ENCODE peak calls at places on chromosomes 11 and 22, in nine cellular contexts. One of them, this sample, is unnamed.
A peak's percentile ranks its signal among the peaks of the same experiment; 100 is the strongest.

GRCh38 chr11:96095884-96096301 is 172.0 kb upstream of the MTMR2 start:
- DNase-seq in cardiac fibroblast: no peak
- DNase-seq in pancreas: no peak
- DNase-seq in lower leg skin: no peak
- DNase-seq in fibroblast of mammary gland: no peak
- DNase-seq in body of pancreas: no peak
- DNase-seq in fibroblast of lung: no peak
- DNase-seq in lower lobe of right lung: no peak
- DNase-seq in heart right ventricle: no peak
- DNase-seq in this sample: no peak

GRCh38 chr22:20741634-20742581 is 32.0 kb upstream of the SERPIND1 start:
- DNase-seq in cardiac fibroblast: peak; percentile 21
- DNase-seq in pancreas: no peak
- DNase-seq in lower leg skin: no peak
- DNase-seq in fibroblast of mammary gland: peak; percentile 27
- DNase-seq in body of pancreas: peak; percentile 60
- DNase-seq in fibroblast of lung: peak; percentile 34
- DNase-seq in lower lobe of right lung: no peak
- DNase-seq in heart right ventricle: no peak
- DNase-seq in this sample: no peak

GRCh38 chr11:75800728-75801361 is 14.2 kb upstream of the UVRAG start:
- DNase-seq in cardiac fibroblast: no peak
- DNase-seq in pancreas: no peak
- DNase-seq in lower leg skin: no peak
- DNase-seq in fibroblast of mammary gland: no peak
- DNase-seq in body of pancreas: no peak
- DNase-seq in fibroblast of lung: no peak
- DNase-seq in lower lobe of right lung: no peak
- DNase-seq in heart right ventricle: no peak
- DNase-seq in this sample: no peak

GRCh38 chr22:25775501-25775900 is 33.5 kb downstream of the MYO18B start:
- DNase-seq in cardiac fibroblast: peak; percentile 36
- DNase-seq in pancreas: no peak
- DNase-seq in lower leg skin: no peak
- DNase-seq in fibroblast of mammary gland: peak; percentile 72
- DNase-seq in body of pancreas: no peak
- DNase-seq in fibroblast of lung: peak; percentile 27
- DNase-seq in lower lobe of right lung: no peak
- DNase-seq in heart right ventricle: no peak
- DNase-seq in this sample: no peak

GRCh38 chr11:89498845-89499448 is 7.8 kb upstream of the NOX4 start:
- DNase-seq in cardiac fibroblast: no peak
- DNase-seq in pancreas: no peak
- DNase-seq in lower leg skin: no peak
- DNase-seq in fibroblast of mammary gland: no peak
- DNase-seq in body of pancreas: peak; percentile 16
- DNase-seq in fibroblast of lung: no peak
- DNase-seq in lower lobe of right lung: no peak
- DNase-seq in heart right ventricle: no peak
- DNase-seq in this sample: no peak

GRCh38 chr11:1546077-1546535 is 26.0 kb downstream of the DUSP8 start:
- DNase-seq in cardiac fibroblast: no peak
- DNase-seq in pancreas: no peak
- DNase-seq in lower leg skin: no peak
- DNase-seq in fibroblast of mammary gland: no peak
- DNase-seq in body of pancreas: no peak
- DNase-seq in fibroblast of lung: no peak
- DNase-seq in lower lobe of right lung: no peak
- DNase-seq in heart right ventricle: no peak
- DNase-seq in this sample: no peak

GRCh38 chr11:102138223-102138622 is 28.0 kb downstream of the YAP1 start:
- DNase-seq in cardiac fibroblast: no peak
- DNase-seq in pancreas: no peak
- DNase-seq in lower leg skin: no peak
- DNase-seq in fibroblast of mammary gland: peak; percentile 45
- DNase-seq in body of pancreas: no peak
- DNase-seq in fibroblast of lung: no peak
- DNase-seq in lower lobe of right lung: no peak
- DNase-seq in heart right ventricle: no peak
- DNase-seq in this sample: no peak

GRCh38 chr22:32830473-32830872 is 29.0 kb downstream of the TIMP3 start:
- DNase-seq in cardiac fibroblast: no peak
- DNase-seq in pancreas: no peak
- DNase-seq in lower leg skin: no peak
- DNase-seq in fibroblast of mammary gland: no peak
- DNase-seq in body of pancreas: no peak
- DNase-seq in fibroblast of lung: no peak
- DNase-seq in lower lobe of right lung: no peak
- DNase-seq in heart right ventricle: peak; percentile 78
- DNase-seq in this sample: no peak

GRCh38 chr11:80320765-80321164 is 879.9 kb upstream of the TENM4 start:
- DNase-seq in cardiac fibroblast: no peak
- DNase-seq in pancreas: no peak
- DNase-seq in lower leg skin: no peak
- DNase-seq in fibroblast of mammary gland: no peak
- DNase-seq in body of pancreas: no peak
- DNase-seq in fibroblast of lung: peak; percentile 15
- DNase-seq in lower lobe of right lung: no peak
- DNase-seq in heart right ventricle: no peak
- DNase-seq in this sample: no peak

GRCh38 chr11:123218451-123218850 is 23.4 kb upstream of the CLMP start:
- DNase-seq in cardiac fibroblast: no peak
- DNase-seq in pancreas: no peak
- DNase-seq in lower leg skin: no peak
- DNase-seq in fibroblast of mammary gland: no peak
- DNase-seq in body of pancreas: no peak
- DNase-seq in fibroblast of lung: no peak
- DNase-seq in lower lobe of right lung: no peak
- DNase-seq in heart right ventricle: no peak
- DNase-seq in this sample: no peak

GRCh38 chr11:12587333-12587997 is 86.8 kb upstream of the TEAD1 start:
- DNase-seq in cardiac fibroblast: peak; percentile 38
- DNase-seq in pancreas: no peak
- DNase-seq in lower leg skin: no peak
- DNase-seq in fibroblast of mammary gland: peak; percentile 49
- DNase-seq in body of pancreas: no peak
- DNase-seq in fibroblast of lung: peak; percentile 39
- DNase-seq in lower lobe of right lung: no peak
- DNase-seq in heart right ventricle: no peak
- DNase-seq in this sample: no peak

DNA sequence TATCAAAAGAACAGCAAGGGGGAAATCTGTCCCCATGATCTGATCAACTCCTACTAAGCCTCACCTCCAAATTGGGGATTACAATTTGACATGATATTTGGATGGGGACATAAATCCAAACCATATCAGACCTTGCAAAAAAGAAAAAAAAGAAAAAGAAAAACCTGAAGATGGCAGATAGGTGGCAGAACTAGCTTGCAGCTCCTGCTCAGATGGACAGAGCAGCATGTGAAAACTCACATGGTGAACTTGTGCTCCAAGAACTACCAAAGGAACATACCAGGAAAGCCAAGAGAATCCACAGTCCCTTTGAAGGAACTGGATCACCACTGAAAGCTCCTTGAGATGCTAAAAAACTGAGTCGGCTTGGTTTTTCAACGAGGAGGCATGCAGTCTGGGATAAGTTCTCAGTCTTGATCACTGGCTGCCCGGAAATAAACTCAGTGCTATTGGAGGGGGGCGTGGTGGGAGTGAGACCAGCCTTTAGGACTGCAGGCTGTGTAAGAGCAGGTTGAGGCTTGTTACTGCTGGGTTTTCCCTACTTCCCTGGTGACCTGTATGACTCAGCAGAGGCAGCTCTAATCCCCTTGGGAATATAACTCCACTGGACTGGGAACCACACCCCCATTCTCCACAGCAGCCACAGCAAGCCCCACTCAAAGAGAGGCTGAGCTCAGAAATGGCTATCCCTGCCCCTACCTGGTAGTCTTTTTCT is 358.3 kb upstream of the ARHGAP42 start:
- DNase-seq in cardiac fibroblast: no peak
- DNase-seq in pancreas: no peak
- DNase-seq in lower leg skin: no peak
- DNase-seq in fibroblast of mammary gland: peak; percentile 1
- DNase-seq in body of pancreas: no peak
- DNase-seq in fibroblast of lung: peak; percentile 1
- DNase-seq in lower lobe of right lung: no peak
- DNase-seq in heart right ventricle: no peak
- DNase-seq in this sample: no peak
- TF ChIP-seq CTCF in cardiac fibroblast: no peak
- TF ChIP-seq CTCF in pancreas: no peak
- TF ChIP-seq CTCF in lower leg skin: no peak
- TF ChIP-seq CTCF in fibroblast of mammary gland: no peak
- TF ChIP-seq CTCF in body of pancreas: no peak
- TF ChIP-seq CTCF in fibroblast of lung: no peak
- TF ChIP-seq CTCF in lower lobe of right lung: no peak
- TF ChIP-seq CTCF in heart right ventricle: no peak
- TF ChIP-seq CTCF in this sample: no peak

DNA sequence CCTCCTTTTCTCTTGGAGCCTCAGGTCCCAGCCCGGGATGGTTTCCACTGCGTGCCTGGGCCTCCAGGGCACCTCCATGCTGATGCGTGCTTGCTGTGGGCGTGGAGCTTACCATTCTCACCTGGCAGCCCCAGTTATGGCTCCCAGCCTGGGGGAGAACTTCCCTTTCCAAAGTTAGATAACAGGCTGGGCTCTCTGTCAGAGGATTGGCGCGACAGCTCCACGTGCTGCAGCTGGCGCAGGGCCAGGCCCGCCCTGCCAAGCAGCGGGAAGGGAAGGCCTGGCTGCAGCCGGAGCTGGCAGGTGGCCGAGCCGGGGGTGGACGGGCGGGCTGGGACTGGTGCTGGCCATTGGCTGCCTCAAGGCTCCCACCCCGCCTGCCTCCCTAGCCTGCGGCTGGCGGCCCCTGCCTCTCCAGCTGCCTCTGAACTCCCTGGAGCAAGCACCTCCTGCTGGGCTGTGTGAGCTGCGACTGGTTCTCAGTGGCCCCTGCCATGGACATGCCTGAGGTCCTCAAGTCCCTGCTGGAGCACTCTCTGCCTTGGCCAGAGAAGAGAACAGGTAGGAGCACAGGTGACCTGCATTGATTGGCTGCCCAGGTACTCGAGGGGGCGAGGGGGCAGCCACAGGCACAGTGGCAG is 14.6 kb upstream of the TEF start:
- DNase-seq in cardiac fibroblast: peak; percentile 99
- DNase-seq in pancreas: peak; percentile 100
- DNase-seq in lower leg skin: peak; percentile 89
- DNase-seq in fibroblast of mammary gland: peak; percentile 95
- DNase-seq in body of pancreas: peak; percentile 99
- DNase-seq in fibroblast of lung: peak; percentile 96
- DNase-seq in lower lobe of right lung: peak; percentile 97
- DNase-seq in heart right ventricle: peak; percentile 97
- DNase-seq in this sample: peak; percentile 85
- H3K4me3 ChIP-seq in cardiac fibroblast: peak overlapping the region; percentile 25
- H3K4me3 ChIP-seq in pancreas: peak overlapping the region; percentile 61
- H3K4me3 ChIP-seq in lower leg skin: no peak overlapping the region
- H3K4me3 ChIP-seq in fibroblast of mammary gland: peak overlapping the region; percentile 9
- H3K4me3 ChIP-seq in body of pancreas: peak overlapping the region; percentile 31
- H3K4me3 ChIP-seq in fibroblast of lung: no peak overlapping the region
- H3K4me3 ChIP-seq in lower lobe of right lung: peak overlapping the region; percentile 70
- H3K4me3 ChIP-seq in heart right ventricle: peak overlapping the region; percentile 0
- H3K4me3 ChIP-seq in this sample: peak overlapping the region; percentile 31

GRCh38 chr11:64271339-64272132 is 12.9 kb downstream of the BAD start:
- DNase-seq in cardiac fibroblast: peak; percentile 98
- DNase-seq in pancreas: peak; percentile 96
- DNase-seq in lower leg skin: peak; percentile 96
- DNase-seq in fibroblast of mammary gland: peak; percentile 92
- DNase-seq in body of pancreas: peak; percentile 90
- DNase-seq in fibroblast of lung: peak; percentile 97
- DNase-seq in lower lobe of right lung: peak; percentile 91
- DNase-seq in heart right ventricle: peak; percentile 94
- DNase-seq in this sample: peak; percentile 71
- TF ChIP-seq CTCF in cardiac fibroblast: no peak
- TF ChIP-seq CTCF in pancreas: no peak
- TF ChIP-seq CTCF in lower leg skin: no peak
- TF ChIP-seq CTCF in fibroblast of mammary gland: no peak
- TF ChIP-seq CTCF in body of pancreas: no peak
- TF ChIP-seq CTCF in fibroblast of lung: no peak
- TF ChIP-seq CTCF in lower lobe of right lung: peak; percentile 22
- TF ChIP-seq CTCF in heart right ventricle: peak; percentile 18
- TF ChIP-seq CTCF in this sample: peak; percentile 3

DNA sequence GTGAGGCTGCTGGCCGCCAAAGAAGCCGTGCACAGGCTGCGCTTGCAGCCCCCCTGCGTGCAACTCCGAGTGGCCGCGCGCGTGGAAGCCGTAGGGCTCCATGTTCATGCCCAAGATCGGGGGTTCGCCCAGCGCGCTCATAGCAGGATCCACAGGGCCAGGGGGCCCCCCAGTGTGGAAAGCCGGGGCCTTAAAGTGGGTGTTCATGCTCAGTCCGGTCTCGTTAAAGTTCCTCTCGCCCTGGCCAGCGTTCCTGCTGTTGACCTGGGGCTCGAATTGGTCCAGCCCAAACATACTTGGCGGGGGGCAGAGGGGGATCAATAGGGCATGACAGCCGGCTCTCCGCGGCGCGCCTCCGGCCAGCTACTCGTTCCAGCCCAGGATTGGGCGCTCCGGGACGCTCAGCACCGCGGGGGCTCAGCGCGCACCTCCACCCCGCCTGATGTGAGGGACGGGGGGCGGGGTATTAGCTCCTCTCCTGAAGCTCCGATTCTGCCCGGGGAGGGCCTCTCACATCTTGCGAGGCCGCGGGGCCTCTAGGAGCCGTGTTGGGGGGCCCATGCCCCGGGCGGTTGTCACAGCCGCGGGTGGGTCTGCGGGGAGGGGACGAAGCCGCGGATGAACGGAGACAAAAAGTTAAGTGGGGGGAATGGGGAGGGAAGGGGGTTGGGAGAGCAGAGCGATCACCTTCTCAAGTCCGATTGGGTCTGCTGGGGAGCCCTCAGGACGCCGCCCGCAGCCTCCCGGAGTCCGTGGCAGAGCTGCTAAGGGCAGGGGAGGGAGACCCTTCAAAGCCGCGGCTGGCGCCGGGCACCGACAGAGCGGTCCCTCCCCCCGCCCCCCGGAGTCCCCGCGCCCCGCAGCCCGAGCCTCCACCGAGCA is 1.1 kb downstream of the MN1 start:
- DNase-seq in cardiac fibroblast: peak; percentile 51
- DNase-seq in pancreas: peak; percentile 77
- DNase-seq in lower leg skin: no peak
- DNase-seq in fibroblast of mammary gland: no peak
- DNase-seq in body of pancreas: no peak
- DNase-seq in fibroblast of lung: no peak
- DNase-seq in lower lobe of right lung: no peak
- DNase-seq in heart right ventricle: no peak
- DNase-seq in this sample: no peak
- H3K4me3 ChIP-seq in cardiac fibroblast: peak overlapping the region; percentile 81
- H3K4me3 ChIP-seq in pancreas: peak overlapping the region; percentile 57
- H3K4me3 ChIP-seq in lower leg skin: peak overlapping the region; percentile 50
- H3K4me3 ChIP-seq in fibroblast of mammary gland: peak overlapping the region; percentile 48
- H3K4me3 ChIP-seq in body of pancreas: peak overlapping the region; percentile 80
- H3K4me3 ChIP-seq in fibroblast of lung: no peak overlapping the region
- H3K4me3 ChIP-seq in lower lobe of right lung: peak overlapping the region; percentile 70
- H3K4me3 ChIP-seq in heart right ventricle: peak overlapping the region; percentile 57
- H3K4me3 ChIP-seq in this sample: peak overlapping the region; percentile 53

GRCh38 chr11:119999220-119999619 is 138.7 kb downstream of the TRIM29 start:
- DNase-seq in cardiac fibroblast: no peak
- DNase-seq in pancreas: no peak
- DNase-seq in lower leg skin: no peak
- DNase-seq in fibroblast of mammary gland: no peak
- DNase-seq in body of pancreas: no peak
- DNase-seq in fibroblast of lung: no peak
- DNase-seq in lower lobe of right lung: no peak
- DNase-seq in heart right ventricle: no peak
- DNase-seq in this sample: no peak
- TF ChIP-seq CTCF in cardiac fibroblast: no peak
- TF ChIP-seq CTCF in pancreas: no peak
- TF ChIP-seq CTCF in lower leg skin: no peak
- TF ChIP-seq CTCF in fibroblast of mammary gland: peak; percentile 8
- TF ChIP-seq CTCF in body of pancreas: no peak
- TF ChIP-seq CTCF in fibroblast of lung: no peak
- TF ChIP-seq CTCF in lower lobe of right lung: no peak
- TF ChIP-seq CTCF in heart right ventricle: no peak
- TF ChIP-seq CTCF in this sample: peak; percentile 11

This sample was measured in HFF-Myc.